ENCODE peak calls at places on chromosomes 1 and 21, in seven cellular contexts. H is CD8-positive, alpha-beta T cell; P is cardiac muscle cell; C is tibial nerve; J is uterus; Z is tibial artery; Q is CD4-positive, alpha-beta memory T cell. F is an unnamed sample.

GRCh38 chr1:193939585-193939984 is 753.2 kb upstream of the B3GALT2 start:
- DNase-seq in H (no peak), P (no peak), C (no peak), J (no peak), Z (no peak), Q (no peak), F (no peak)

GRCh38 chr1:9152535-9152934 is 23.6 kb upstream of the GPR157 start:
- DNase-seq in H (no peak), P (no peak), C (no peak), J (no peak), Z (no peak), Q (no peak), F (no peak)

GRCh38 chr1:192477630-192478029 is 97.9 kb upstream of the RGS1 start:
- DNase-seq in H (no peak), P (peak; percentile 70), C (no peak), J (no peak), Z (no peak), Q (peak; percentile 47), F (no peak)

GRCh38 chr1:60171793-60172192 is 98.2 kb upstream of the C1orf87 start:
- DNase-seq in H (no peak), P (peak; percentile 7), C (no peak), J (no peak), Z (no peak), Q (no peak), F (no peak)

GRCh38 chr1:219041819-219042218 is 131.9 kb upstream of the LYPLAL1 start:
- DNase-seq in H (no peak), P (peak; percentile 95), C (no peak), J (no peak), Z (no peak), Q (no peak), F (no peak)

GRCh38 chr21:33856893-33857527 is 58.6 kb downstream of the ATP5PO start:
- DNase-seq in H (no peak), P (no peak), C (no peak), J (no peak), Z (no peak), Q (no peak), F (no peak)

GRCh38 chr1:64243757-64244080 is 40.3 kb downstream of the UBE2U start:
- DNase-seq in H (no peak), P (no peak), C (no peak), J (no peak), Z (no peak), Q (no peak), F (no peak)

GRCh38 chr1:228005511-228006033 is 1.2 kb upstream of the WNT3A start:
- DNase-seq in H (peak; percentile 7), P (no peak), C (no peak), J (no peak), Z (no peak), Q (no peak), F (no peak)

GRCh38 chr1:197224160-197224559 is 43.9 kb upstream of the CRB1 start:
- DNase-seq in H (no peak), P (no peak), C (no peak), J (no peak), Z (no peak), Q (no peak), F (no peak)

GRCh38 chr1:74323937-74324473 is 88.8 kb downstream of the TNNI3K start:
- DNase-seq in H (no peak), P (no peak), C (no peak), J (no peak), Z (no peak), Q (no peak), F (no peak)

GRCh38 chr1:115056395-115056798 is 26.8 kb downstream of the TSHB start:
- DNase-seq in H (no peak), P (peak; percentile 77), C (no peak), J (peak; percentile 45), Z (no peak), Q (no peak), F (no peak)

GRCh38 chr1:9658186-9658585 is 6.7 kb downstream of the PIK3CD start:
- DNase-seq in H (no peak), P (no peak), C (no peak), J (no peak), Z (no peak), Q (no peak), F (no peak)

GRCh38 chr1:223143760-223144248 is 756 bp upstream of the TLR5 start:
- DNase-seq in H (peak; percentile 58), P (no peak), C (no peak), J (peak; percentile 25), Z (no peak), Q (peak; percentile 16), F (peak; percentile 78)

GRCh38 chr1:65310078-65310587 is 790 bp downstream of the DNAJC6 start:
- DNase-seq in H (no peak), P (no peak), C (no peak), J (no peak), Z (no peak), Q (no peak), F (no peak)

GRCh38 chr1:59415286-59415850 is 118.5 kb downstream of the FGGY start:
- DNase-seq in H (no peak), P (no peak), C (no peak), J (no peak), Z (no peak), Q (no peak), F (no peak)

GRCh38 chr21:43777953-43778352 is 1.8 kb upstream of the CSTB start:
- DNase-seq in H (no peak), P (no peak), C (no peak), J (no peak), Z (no peak), Q (no peak), F (no peak)

GRCh38 chr1:31444725-31445448 is 31.9 kb downstream of the SERINC2 start:
- DNase-seq in H (no peak), P (no peak), C (no peak), J (no peak), Z (no peak), Q (no peak), F (no peak)

GRCh38 chr1:203268901-203269653 is 36.2 kb upstream of the BTG2 start:
- DNase-seq in H (peak; percentile 40), P (peak; percentile 81), C (no peak), J (no peak), Z (no peak), Q (peak; percentile 78), F (no peak)

GRCh38 chr1:26125382-26125781 is 13.8 kb downstream of the PDIK1L start:
- DNase-seq in H (no peak), P (no peak), C (no peak), J (no peak), Z (no peak), Q (no peak), F (no peak)

GRCh38 chr1:197691816-197692215 is 83.5 kb downstream of the DENND1B start:
- DNase-seq in H (no peak), P (no peak), C (no peak), J (no peak), Z (no peak), Q (no peak), F (no peak)

GRCh38 chr1:210332233-210332632 is 3.5 kb downstream of the HHAT start:
- DNase-seq in H (no peak), P (no peak), C (no peak), J (no peak), Z (no peak), Q (peak; percentile 73), F (no peak)

DNA sequence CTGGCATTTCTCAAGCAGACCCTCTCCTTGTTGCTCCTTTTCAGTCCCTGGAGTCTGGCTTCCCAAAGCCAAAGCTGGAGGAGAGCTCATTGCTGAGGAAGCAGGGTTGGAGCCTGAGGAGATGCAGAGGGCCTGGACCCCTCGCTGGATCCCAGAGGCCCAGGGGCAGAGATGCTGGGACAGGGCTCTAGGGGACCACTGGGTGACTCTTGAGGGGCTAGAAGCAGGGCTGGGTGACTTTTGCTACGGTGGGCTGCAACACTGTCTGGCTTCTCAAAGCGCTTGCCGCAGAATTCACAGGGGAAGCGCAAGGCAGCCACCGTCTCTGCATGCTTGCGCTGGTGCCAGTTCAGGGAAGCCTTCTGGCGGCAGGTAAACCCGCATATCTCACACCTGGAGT is 8.8 kb downstream of the ZNF692 start:
- DNase-seq in H (peak; percentile 8), P (no peak), C (no peak), J (no peak), Z (no peak), Q (no peak), F (no peak)
- H3K36me3 ChIP-seq in H (peaks cover 38% of the 10 kb centered on the region), P (peaks cover 38% of the 10 kb centered on the region), C (peaks cover 89% of the 10 kb centered on the region), J (no peaks in the 10 kb centered on the region), Z (peaks cover 63% of the 10 kb centered on the region), Q (peaks cover 46% of the 10 kb centered on the region), F (peaks cover 78% of the 10 kb centered on the region)

DNA sequence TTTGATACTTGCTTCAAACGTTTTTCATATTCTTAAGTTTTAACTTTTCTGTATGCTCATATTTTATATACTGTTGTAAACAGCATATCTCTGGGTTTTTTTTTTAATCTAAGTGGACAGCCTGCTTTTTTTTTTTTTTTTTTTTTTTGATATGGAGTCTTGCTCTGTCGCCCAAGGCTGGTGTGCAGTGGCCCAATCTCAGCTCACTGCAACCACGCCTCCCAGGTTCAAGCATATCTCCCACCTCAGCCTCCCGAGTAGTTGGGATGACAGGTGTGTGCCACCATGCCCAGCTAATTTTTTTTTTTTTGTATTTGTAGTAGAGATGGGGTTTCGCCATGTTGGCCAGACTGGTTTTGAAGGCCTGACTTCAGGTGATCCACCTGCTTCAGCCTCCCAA is 1.2 kb downstream of the TBCE start:
- DNase-seq in H (no peak), P (no peak), C (no peak), J (no peak), Z (no peak), Q (no peak), F (no peak)
- H3K4me3 ChIP-seq in H (no peak overlapping the region), P (no peak overlapping the region), C (peak overlapping the region; percentile 67), J (no peak overlapping the region), Z (peak overlapping the region; percentile 72), Q (no peak overlapping the region), F (peak overlapping the region; percentile 86)

GRCh38 chr1:19083081-19083480 is 126.6 kb upstream of the IFFO2 start:
- DNase-seq in H (no peak), P (peak; percentile 89), C (no peak), J (no peak), Z (no peak), Q (no peak), F (no peak)
- H3K36me3 ChIP-seq in H (peaks cover 86% of the 10 kb centered on the region), P (peaks cover 95% of the 10 kb centered on the region), C (peaks cover 100% of the 10 kb centered on the region), J (no peaks in the 10 kb centered on the region), Z (peaks cover 99% of the 10 kb centered on the region), Q (peaks cover 95% of the 10 kb centered on the region), F (peaks cover 98% of the 10 kb centered on the region)

DNA sequence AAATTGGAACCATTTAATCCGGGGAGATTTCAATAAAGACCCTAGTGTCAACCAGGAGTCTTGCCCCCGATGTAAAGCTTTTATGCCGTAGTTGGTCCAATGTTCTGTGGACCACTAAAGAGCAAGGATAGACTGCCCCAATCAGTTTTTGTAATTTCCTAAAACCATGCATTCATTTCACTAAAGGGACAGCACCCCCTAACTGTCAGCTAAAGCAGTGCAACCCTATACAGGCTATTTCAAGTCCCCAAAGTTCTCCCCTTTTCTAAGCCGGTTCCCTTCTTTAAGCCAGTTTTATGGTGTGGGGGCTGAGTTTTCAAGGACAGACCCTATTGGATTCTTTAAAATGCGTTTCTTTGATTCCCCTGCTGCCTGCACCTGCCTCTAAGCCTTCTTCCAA is 12.7 kb upstream of the PDPN start:
- DNase-seq in H (no peak), P (no peak), C (no peak), J (no peak), Z (no peak), Q (no peak), F (no peak)
- H3K4me3 ChIP-seq in H (no peak overlapping the region), P (no peak overlapping the region), C (no peak overlapping the region), J (no peak overlapping the region), Z (no peak overlapping the region), Q (no peak overlapping the region), F (no peak overlapping the region)

F was measured in lower lobe of right lung.